ENCODE peak calls at places on chromosomes 4 and X, in nine cellular contexts. H is OCI-LY7, L is GM12878, S is endothelial cell of umbilical vein, V is neural progenitor cell, O is HCT116, G is mammary epithelial cell, I is fibroblast of lung, N is mesenchymal stem cell. M is an unnamed sample.
A peak's percentile ranks its signal among the peaks of the same experiment; 100 is the strongest.

GRCh38 chr4:6360385-6360784 is 90.7 kb downstream of the WFS1 start:
- DNase-seq in O (no peak), L (no peak), H (no peak), G (no peak), I (no peak), S (no peak), N (no peak), V (peak; percentile 91), M (no peak)

GRCh38 chr4:110371016-110371795 is 104.7 kb upstream of the ENPEP start:
- DNase-seq in L (no peak), G (no peak), H (no peak), S (no peak), I (no peak), N (peak; percentile 16), O (no peak), V (no peak), M (no peak)

GRCh38 chr4:11053601-11054000 is 369.0 kb upstream of the CLNK start:
- DNase-seq in V (no peak), H (no peak), G (peak; percentile 20), O (no peak), I (no peak), S (no peak), N (no peak), L (no peak), M (no peak)

GRCh38 chrX:132490086-132490419 is 1.2 kb upstream of the MBNL3 start:
- DNase-seq in L (no peak), V (peak; percentile 6), I (no peak), N (no peak), O (no peak), G (peak; percentile 1), H (no peak), S (no peak), M (no peak)

GRCh38 chr4:18138076-18138665 is 116.6 kb upstream of the LCORL start:
- DNase-seq in I (no peak), N (no peak), O (no peak), V (no peak), S (no peak), H (no peak), G (no peak), L (no peak), M (no peak)

GRCh38 chr4:171532968-171533367 is 280.2 kb upstream of the GALNTL6 start:
- DNase-seq in V (no peak), O (no peak), L (no peak), G (no peak), N (no peak), I (no peak), H (no peak), S (no peak), M (no peak)

GRCh38 chr4:88938138-88938537 is 118.8 kb downstream of the FAM13A start:
- DNase-seq in H (no peak), G (peak; percentile 93), S (peak; percentile 21), L (no peak), N (peak; percentile 91), V (no peak), O (no peak), I (peak; percentile 98), M (no peak)

GRCh38 chr4:182955411-182955810 is 38.2 kb upstream of the DCTD start:
- DNase-seq in S (no peak), G (no peak), L (no peak), V (no peak), I (no peak), N (peak; percentile 51), O (no peak), H (no peak), M (no peak)

GRCh38 chr4:4268753-4269152 is 20.7 kb upstream of the TMEM128 start:
- DNase-seq in N (no peak), I (no peak), H (no peak), O (no peak), V (no peak), S (no peak), L (no peak), G (no peak), M (no peak)

GRCh38 chr4:39062499-39062898 is 467 bp downstream of the KLHL5 start:
- DNase-seq in L (no peak), N (peak; percentile 37), G (no peak), S (no peak), I (no peak), O (no peak), H (no peak), V (no peak), M (no peak)

GRCh38 chr4:169523796-169524195 is 88.6 kb downstream of the NEK1 start:
- DNase-seq in O (no peak), V (no peak), G (no peak), I (no peak), N (no peak), S (no peak), L (no peak), H (no peak), M (no peak)

GRCh38 chr4:17786567-17786966 is 5.1 kb upstream of the FAM184B start:
- DNase-seq in O (no peak), L (no peak), I (no peak), G (peak; percentile 53), H (peak; percentile 14), S (no peak), N (no peak), V (no peak), M (no peak)

GRCh38 chrX:69424161-69424560 is 80.0 kb upstream of the NALF2 start:
- DNase-seq in G (no peak), L (no peak), I (peak; percentile 11), N (peak; percentile 3), S (peak; percentile 3), H (peak; percentile 5), V (peak; percentile 15), O (peak; percentile 2), M (peak; percentile 42)

GRCh38 chr4:119695216-119695615 is 66.6 kb upstream of the PDE5A start:
- DNase-seq in L (no peak), V (no peak), I (no peak), G (no peak), H (no peak), N (no peak), O (no peak), S (no peak), M (no peak)

GRCh38 chr4:634599-634985 is 9.2 kb downstream of the PDE6B start:
- DNase-seq in G (no peak), N (no peak), V (no peak), I (no peak), L (no peak), H (no peak), O (no peak), S (no peak), M (no peak)

GRCh38 chr4:113901994-113902787 is 77.3 kb downstream of the ARSJ start:
- DNase-seq in L (no peak), H (no peak), O (no peak), G (no peak), S (peak; percentile 26), I (no peak), V (no peak), N (no peak), M (no peak)

GRCh38 chrX:93791304-93791703 is 117.3 kb downstream of the FAM133A start:
- DNase-seq in N (no peak), V (no peak), S (no peak), L (no peak), H (no peak), I (no peak), O (no peak), G (no peak), M (no peak)

GRCh38 chr4:104966349-104967033 is 180.2 kb upstream of the TET2 start:
- DNase-seq in I (peak; percentile 21), S (no peak), H (no peak), V (no peak), N (no peak), G (peak; percentile 26), O (no peak), L (peak; percentile 96), M (no peak)

GRCh38 chrX:38458071-38458470 is 103.3 kb upstream of the TSPAN7 start:
- DNase-seq in S (no peak), V (no peak), I (no peak), L (no peak), G (no peak), O (no peak), N (no peak), H (no peak), M (no peak)

GRCh38 chr4:82652062-82652461 is 90.3 kb upstream of the TMEM150C start:
- DNase-seq in V (no peak), H (no peak), O (no peak), L (no peak), G (no peak), I (no peak), S (peak; percentile 55), N (no peak), M (no peak)

GRCh38 chr4:187304131-187304530 is 580.5 kb upstream of the FAT1 start:
- DNase-seq in O (no peak), L (no peak), G (no peak), N (no peak), V (peak; percentile 21), S (no peak), H (no peak), I (no peak), M (no peak)

GRCh38 chrX:70664726-70665125 is 220.1 kb downstream of the DLG3 start:
- DNase-seq in O (peak; percentile 16), I (peak; percentile 42), H (peak; percentile 11), G (peak; percentile 9), N (peak; percentile 33), S (peak; percentile 13), V (peak; percentile 35), L (no peak), M (peak; percentile 65)

DNA sequence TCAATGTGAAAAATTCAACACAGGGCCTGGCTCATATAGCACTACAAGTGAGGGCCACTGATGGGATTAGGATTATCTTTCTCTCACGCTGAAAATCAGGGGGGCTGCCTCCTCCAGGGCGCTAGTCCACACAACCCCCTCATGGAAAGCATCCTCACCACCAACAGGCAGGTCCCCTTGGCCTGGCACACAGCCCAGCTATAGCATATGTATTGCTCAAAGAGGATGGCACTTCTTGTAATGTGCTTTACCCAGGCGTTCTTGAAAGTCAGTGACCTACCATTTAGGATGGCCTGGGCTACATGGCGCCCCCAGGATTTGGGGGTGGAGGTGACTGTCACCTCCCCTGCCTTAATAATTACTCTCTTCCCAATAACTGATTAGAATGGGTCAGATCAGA is 71.0 kb upstream of the LSM6 start:
- DNase-seq in V (no peak), H (no peak), O (no peak), G (no peak), N (no peak), S (no peak), I (no peak), L (no peak), M (no peak)
- H3K9me3 ChIP-seq in V (no peaks in the 10 kb centered on the region), H (no peaks in the 10 kb centered on the region), O (no peaks in the 10 kb centered on the region), G (no peaks in the 10 kb centered on the region), N (no peaks in the 10 kb centered on the region), S (no peaks in the 10 kb centered on the region), I (no peaks in the 10 kb centered on the region), L (peaks cover 4% of the 10 kb centered on the region), M (no peaks in the 10 kb centered on the region)

GRCh38 chr4:87912164-87913004 is 63.1 kb upstream of the SPP1 start:
- DNase-seq in S (peak; percentile 36), H (no peak), L (no peak), O (no peak), N (peak; percentile 12), V (no peak), I (no peak), G (no peak), M (no peak)
- H2AFZ ChIP-seq in S (peak overlapping the region; percentile 15), H (no peak overlapping the region), L (no peak overlapping the region), O (peak overlapping the region; percentile 87), N (no peak overlapping the region), V (peak overlapping the region; percentile 7), I (no peak overlapping the region), G (no peak overlapping the region), M (no peak overlapping the region)

GRCh38 chrX:1421433-1422134 is 29.7 kb upstream of the SLC25A6 start:
- DNase-seq in H (no peak), S (no peak), O (no peak), N (no peak), L (no peak), V (no peak), I (no peak), G (no peak), M (peak; percentile 49)
- H3K36me3 ChIP-seq in H (peaks cover 99% of the 10 kb centered on the region), S (peaks cover 17% of the 10 kb centered on the region), O (peaks cover 2% of the 10 kb centered on the region), N (peaks cover 72% of the 10 kb centered on the region), L (peaks cover 28% of the 10 kb centered on the region), V (peaks cover 18% of the 10 kb centered on the region), I (peaks cover 11% of the 10 kb centered on the region), G (no peaks in the 10 kb centered on the region), M (peaks cover 75% of the 10 kb centered on the region)

GRCh38 chrX:65999563-66000148 is 40.2 kb downstream of the VSIG4 start:
- DNase-seq in V (no peak), H (no peak), N (no peak), O (no peak), L (no peak), G (no peak), I (no peak), S (no peak), M (no peak)
- H3K9me3 ChIP-seq in V (no peaks in the 10 kb centered on the region), H (no peaks in the 10 kb centered on the region), N (no peaks in the 10 kb centered on the region), O (no peaks in the 10 kb centered on the region), L (no peaks in the 10 kb centered on the region), G (no peaks in the 10 kb centered on the region), I (no peaks in the 10 kb centered on the region), S (no peaks in the 10 kb centered on the region), M (no peaks in the 10 kb centered on the region)

M was measured in Karpas-422.